ENCODE peak calls at places on chromosomes 13 and 19, in five cellular contexts. One of them, this sample, is unnamed.

GRCh38 chr13:99331881-99332293 is 24.7 kb upstream of the GPR183 start:
- DNase-seq in mammary epithelial cell: peak
- DNase-seq in kidney: no peak
- DNase-seq in RWPE2: no peak
- DNase-seq in left ventricle myocardium inferior: no peak
- DNase-seq in this sample: no peak

GRCh38 chr13:113771709-113772331 is 12.8 kb downstream of the TMEM255B start:
- DNase-seq in RWPE2: no peak
- DNase-seq in kidney: no peak
- DNase-seq in mammary epithelial cell: peak
- DNase-seq in left ventricle myocardium inferior: no peak
- DNase-seq in this sample: no peak

GRCh38 chr13:113405481-113406300 is 41.8 kb upstream of the GRTP1 start:
- DNase-seq in mammary epithelial cell: no peak
- DNase-seq in RWPE2: peak
- DNase-seq in left ventricle myocardium inferior: no peak
- DNase-seq in kidney: no peak
- DNase-seq in this sample: peak

GRCh38 chr13:38301236-38301635 is 48.4 kb upstream of the UFM1 start:
- DNase-seq in kidney: no peak
- DNase-seq in mammary epithelial cell: no peak
- DNase-seq in left ventricle myocardium inferior: no peak
- DNase-seq in RWPE2: no peak
- DNase-seq in this sample: no peak

GRCh38 chr13:25180795-25181537 is 8.9 kb upstream of the AMER2 start:
- DNase-seq in mammary epithelial cell: no peak
- DNase-seq in RWPE2: no peak
- DNase-seq in left ventricle myocardium inferior: no peak
- DNase-seq in kidney: no peak
- DNase-seq in this sample: peak

GRCh38 chr19:45423589-45424190 is at the start of gene ERCC1:
- DNase-seq in RWPE2: peak
- DNase-seq in mammary epithelial cell: peak
- DNase-seq in kidney: peak
- DNase-seq in left ventricle myocardium inferior: peak
- DNase-seq in this sample: peak

GRCh38 chr13:27960362-27961226 is 8.5 kb downstream of the CDX2 start:
- DNase-seq in kidney: no peak
- DNase-seq in mammary epithelial cell: peak
- DNase-seq in RWPE2: no peak
- DNase-seq in left ventricle myocardium inferior: peak
- DNase-seq in this sample: peak

GRCh38 chr19:40443930-40444180 is 280 bp downstream of the SERTAD3 start:
- DNase-seq in RWPE2: no peak
- DNase-seq in kidney: no peak
- DNase-seq in left ventricle myocardium inferior: no peak
- DNase-seq in mammary epithelial cell: no peak
- DNase-seq in this sample: no peak

GRCh38 chr13:91647361-91647970 is 249.0 kb downstream of the GPC5 start:
- DNase-seq in left ventricle myocardium inferior: no peak
- DNase-seq in RWPE2: no peak
- DNase-seq in kidney: peak
- DNase-seq in mammary epithelial cell: no peak
- DNase-seq in this sample: peak

DNA sequence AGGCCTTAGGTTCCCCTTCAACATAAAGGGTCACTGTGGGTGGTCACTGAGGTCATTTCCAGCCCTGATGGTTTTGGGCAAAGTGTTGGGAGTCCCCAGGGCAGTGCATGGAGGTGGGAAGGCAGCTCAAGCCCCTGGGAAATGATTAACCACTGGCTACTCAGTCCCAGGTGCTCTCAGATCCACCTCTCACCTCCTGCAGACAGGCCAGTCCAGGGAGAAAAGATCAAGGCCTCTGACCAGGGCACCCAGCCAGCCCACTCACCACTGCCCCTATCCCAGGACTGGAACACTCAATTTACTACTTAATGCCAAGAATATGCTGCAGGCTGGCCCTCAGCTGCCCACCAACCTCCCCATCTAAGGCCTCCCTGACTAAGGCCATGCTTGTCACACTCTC is 1307.9 kb downstream of the UQCRFS1 start:
- DNase-seq in kidney: no peak
- DNase-seq in mammary epithelial cell: no peak
- DNase-seq in left ventricle myocardium inferior: no peak
- DNase-seq in RWPE2: no peak
- DNase-seq in this sample: no peak
- H3K27ac ChIP-seq in kidney: no peak
- H3K27ac ChIP-seq in mammary epithelial cell: no peak
- H3K27ac ChIP-seq in left ventricle myocardium inferior: no peak
- H3K27ac ChIP-seq in RWPE2: no peak
- H3K27ac ChIP-seq in this sample: no peak

DNA sequence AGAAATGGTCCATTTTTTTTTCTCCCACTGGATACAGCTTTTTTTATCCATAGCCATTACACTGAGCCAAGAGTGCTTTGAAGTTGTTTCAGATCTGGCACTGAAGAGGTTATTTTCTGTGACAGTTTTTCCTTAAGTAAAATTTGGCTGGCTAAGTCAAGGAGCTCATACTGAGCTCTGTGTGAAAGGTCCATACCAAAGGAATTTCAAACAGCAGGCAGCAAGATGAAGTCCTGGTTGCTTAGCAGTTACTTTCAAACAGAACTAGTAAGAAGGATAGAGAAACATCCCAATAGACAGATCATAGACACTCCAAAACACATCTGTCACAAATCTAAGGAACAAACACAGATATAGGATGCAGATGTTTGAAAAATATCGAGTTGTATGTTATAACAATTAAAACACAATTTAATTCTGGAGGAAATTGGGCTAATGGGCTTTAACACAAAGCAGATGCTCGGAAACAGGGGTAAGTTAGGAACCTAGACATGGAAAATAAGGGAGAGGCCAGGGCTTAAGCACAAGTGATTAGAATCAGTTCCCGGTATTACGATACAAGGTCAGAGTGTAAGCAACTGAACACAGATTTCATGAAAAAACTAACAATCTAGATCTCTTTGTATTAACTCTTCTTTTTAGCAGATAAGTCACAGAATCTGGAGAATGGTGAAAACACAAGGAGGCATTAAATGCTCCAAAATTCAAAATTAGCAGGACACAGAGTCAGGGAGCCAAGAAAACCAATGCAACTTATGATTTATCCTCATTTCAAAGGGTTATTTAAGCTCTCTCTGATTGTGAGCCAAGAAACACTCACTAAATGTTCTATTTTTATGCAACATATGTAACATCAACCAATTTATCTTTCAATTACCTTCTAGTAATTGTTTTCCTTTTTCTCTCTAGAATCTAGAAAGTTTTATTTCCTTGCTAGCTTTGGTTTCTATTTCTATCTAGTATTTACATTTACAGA is 1992.9 kb upstream of the PCDH20 start:
- DNase-seq in left ventricle myocardium inferior: no peak
- DNase-seq in mammary epithelial cell: no peak
- DNase-seq in RWPE2: no peak
- DNase-seq in kidney: no peak
- DNase-seq in this sample: no peak
- H3K27ac ChIP-seq in left ventricle myocardium inferior: no peak
- H3K27ac ChIP-seq in mammary epithelial cell: no peak
- H3K27ac ChIP-seq in RWPE2: no peak
- H3K27ac ChIP-seq in kidney: no peak
- H3K27ac ChIP-seq in this sample: no peak

GRCh38 chr13:39452412-39452811 is 150.6 kb downstream of the LHFPL6 start:
- DNase-seq in RWPE2: no peak
- DNase-seq in left ventricle myocardium inferior: no peak
- DNase-seq in kidney: no peak
- DNase-seq in mammary epithelial cell: no peak
- DNase-seq in this sample: no peak
- H3K27ac ChIP-seq in RWPE2: no peak
- H3K27ac ChIP-seq in left ventricle myocardium inferior: peak
- H3K27ac ChIP-seq in kidney: no peak
- H3K27ac ChIP-seq in mammary epithelial cell: no peak
- H3K27ac ChIP-seq in this sample: peak

GRCh38 chr13:76692326-76692725 is 193.9 kb downstream of the KCTD12 start:
- DNase-seq in RWPE2: no peak
- DNase-seq in left ventricle myocardium inferior: no peak
- DNase-seq in kidney: no peak
- DNase-seq in mammary epithelial cell: no peak
- DNase-seq in this sample: no peak

GRCh38 chr13:76696370-76696769 is 189.8 kb downstream of the KCTD12 start:
- DNase-seq in mammary epithelial cell: no peak
- DNase-seq in kidney: no peak
- DNase-seq in RWPE2: no peak
- DNase-seq in left ventricle myocardium inferior: no peak
- DNase-seq in this sample: no peak

GRCh38 chr13:76693086-76693485 is 193.1 kb downstream of the KCTD12 start:
- DNase-seq in kidney: no peak
- DNase-seq in mammary epithelial cell: no peak
- DNase-seq in RWPE2: no peak
- DNase-seq in left ventricle myocardium inferior: no peak
- DNase-seq in this sample: no peak

DNA sequence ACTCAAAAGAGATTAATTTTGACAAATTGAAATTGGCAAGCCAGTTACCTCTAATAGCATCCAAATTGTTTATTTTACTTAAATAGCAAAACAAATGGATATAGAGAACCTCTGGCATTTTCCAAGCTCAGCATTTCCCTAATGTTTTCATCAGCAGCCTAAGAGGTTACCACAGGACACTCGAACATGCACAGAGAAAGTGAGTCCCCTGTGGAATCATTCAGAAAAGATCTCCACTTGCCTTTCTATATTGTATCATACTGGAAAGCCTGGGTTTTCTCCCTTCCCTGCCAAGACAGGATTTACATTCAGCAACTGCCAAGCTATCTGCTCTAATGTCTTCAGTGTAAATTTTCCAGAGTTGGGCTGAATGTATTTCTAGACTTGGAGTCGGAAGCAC is 188.9 kb downstream of the KCTD12 start:
- DNase-seq in left ventricle myocardium inferior: no peak
- DNase-seq in RWPE2: no peak
- DNase-seq in kidney: no peak
- DNase-seq in mammary epithelial cell: no peak
- DNase-seq in this sample: no peak
- H3K27ac ChIP-seq in left ventricle myocardium inferior: no peak
- H3K27ac ChIP-seq in RWPE2: no peak
- H3K27ac ChIP-seq in kidney: no peak
- H3K27ac ChIP-seq in mammary epithelial cell: no peak
- H3K27ac ChIP-seq in this sample: no peak

DNA sequence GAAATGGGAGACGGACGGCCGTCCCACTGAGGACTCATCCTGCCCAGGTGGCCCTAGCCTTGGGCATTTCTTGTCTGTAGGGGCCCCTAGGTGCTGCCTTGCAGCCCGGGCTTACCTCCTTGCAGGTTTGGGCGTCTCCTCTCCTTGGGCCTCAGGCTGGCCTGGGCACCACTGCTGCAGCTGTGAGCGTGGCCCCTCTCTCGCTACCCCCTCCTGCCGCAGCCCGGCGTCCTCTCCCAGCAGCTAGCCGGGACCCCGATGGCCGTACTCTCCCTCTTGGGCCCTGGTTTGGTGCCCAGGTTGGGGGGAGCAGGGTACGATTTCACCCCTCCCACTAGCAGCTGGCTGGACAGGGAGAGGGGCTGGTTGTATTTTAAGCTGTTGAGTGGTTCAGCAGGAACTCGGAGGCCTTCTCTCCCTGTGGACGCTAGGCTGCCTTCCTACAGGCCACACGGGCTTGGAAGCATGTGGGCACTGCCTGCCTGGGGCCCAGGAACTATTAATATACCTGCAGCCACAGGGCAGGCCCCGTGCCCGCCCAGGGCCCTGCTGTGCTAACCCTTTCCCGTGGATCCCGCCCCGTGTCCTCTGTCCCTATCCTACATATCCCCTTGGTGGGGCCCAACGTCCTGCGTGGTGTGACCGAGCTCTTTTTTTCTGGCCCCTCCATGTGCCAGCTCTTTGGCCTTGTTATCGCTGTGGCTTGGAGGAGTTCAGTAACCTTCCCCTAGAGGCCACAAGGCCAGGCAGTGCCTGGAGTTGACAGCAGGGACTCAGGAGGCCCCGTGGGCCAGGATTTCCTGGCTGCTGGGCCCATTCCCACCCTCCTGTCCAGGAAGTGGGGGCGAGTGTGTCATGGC is 11.7 kb downstream of the NDUFB7 start:
- DNase-seq in RWPE2: peak
- DNase-seq in left ventricle myocardium inferior: peak
- DNase-seq in kidney: no peak
- DNase-seq in mammary epithelial cell: no peak
- DNase-seq in this sample: no peak
- H3K27ac ChIP-seq in RWPE2: peak
- H3K27ac ChIP-seq in left ventricle myocardium inferior: peak
- H3K27ac ChIP-seq in kidney: no peak
- H3K27ac ChIP-seq in mammary epithelial cell: peak
- H3K27ac ChIP-seq in this sample: no peak

DNA sequence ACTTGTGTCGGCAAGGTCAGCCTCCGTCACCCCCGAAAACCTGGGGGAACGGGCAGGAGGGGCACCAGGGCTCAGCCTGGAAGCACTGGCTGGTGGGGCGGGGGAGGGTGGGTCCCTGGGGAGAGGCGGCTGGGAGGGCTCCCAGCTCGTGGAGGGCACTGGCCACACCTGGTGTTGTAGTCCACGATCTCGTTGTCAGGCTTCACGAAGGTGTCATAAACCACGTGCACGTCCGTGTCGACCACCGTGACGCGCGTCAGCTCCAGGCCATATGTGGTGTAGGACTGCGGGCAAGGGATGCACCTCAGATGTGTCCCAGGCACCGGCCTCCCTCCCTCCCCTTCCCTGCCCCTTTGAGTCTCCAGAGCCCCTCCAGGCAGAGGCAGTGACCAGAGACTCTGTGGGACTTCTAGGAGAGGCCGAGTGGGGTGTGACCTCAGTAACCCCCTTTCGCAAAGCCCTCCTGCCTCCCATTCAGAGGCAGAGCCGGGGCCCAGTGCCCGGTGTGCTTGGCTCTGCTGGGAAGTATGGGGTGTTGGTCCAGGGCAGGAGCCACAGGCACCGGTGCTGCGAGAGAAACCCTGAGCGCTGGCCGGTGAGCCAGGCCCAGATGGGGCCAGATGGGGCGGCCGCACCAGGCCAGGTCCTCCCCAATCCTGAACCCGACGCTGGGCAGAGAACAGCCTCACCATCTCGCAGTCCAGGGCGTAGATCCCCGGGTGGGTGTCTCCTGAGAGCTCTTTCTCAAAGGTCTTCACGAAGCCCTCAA is 4.6 kb upstream of the ATP8B3 start:
- DNase-seq in RWPE2: no peak
- DNase-seq in mammary epithelial cell: no peak
- DNase-seq in kidney: no peak
- DNase-seq in left ventricle myocardium inferior: no peak
- DNase-seq in this sample: no peak
- H3K27ac ChIP-seq in RWPE2: no peak
- H3K27ac ChIP-seq in mammary epithelial cell: no peak
- H3K27ac ChIP-seq in kidney: no peak
- H3K27ac ChIP-seq in left ventricle myocardium inferior: no peak
- H3K27ac ChIP-seq in this sample: no peak

DNA sequence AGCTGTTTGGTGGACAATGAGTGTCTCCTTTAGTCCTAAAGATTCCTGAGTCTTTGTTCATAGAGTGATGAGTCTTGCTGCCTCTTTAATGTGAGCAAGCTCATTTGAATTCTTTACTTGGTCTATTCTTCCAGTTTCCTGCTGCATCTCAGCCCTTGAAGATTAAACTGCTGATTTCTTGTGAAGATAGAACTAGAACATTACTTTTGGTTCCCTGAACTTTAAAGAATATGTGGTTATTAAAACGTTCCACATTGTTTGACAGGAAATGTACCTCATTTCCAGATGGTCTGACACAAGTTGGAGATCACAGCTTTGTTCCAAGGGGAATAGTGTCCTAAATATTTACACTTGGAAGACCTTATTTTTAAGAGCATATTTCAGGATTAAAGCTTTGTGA is 52.0 kb downstream of the SLAIN1 start:
- DNase-seq in mammary epithelial cell: no peak
- DNase-seq in RWPE2: no peak
- DNase-seq in left ventricle myocardium inferior: no peak
- DNase-seq in kidney: no peak
- DNase-seq in this sample: no peak
- H3K27ac ChIP-seq in mammary epithelial cell: no peak
- H3K27ac ChIP-seq in RWPE2: no peak
- H3K27ac ChIP-seq in left ventricle myocardium inferior: no peak
- H3K27ac ChIP-seq in kidney: no peak
- H3K27ac ChIP-seq in this sample: no peak

This sample was measured in WERI-Rb-1.